ENCODE peak calls at places on chromosomes 1 and 21, in four cellular contexts. J, Z, B and O are unnamed samples.

GRCh38 chr1:10168912-10169514 is 41.4 kb upstream of the KIF1B start:
- DNase-seq in J (no peak), Z (no peak), B (no peak), O (no peak)

GRCh38 chr1:214439352-214440119 is 111.9 kb downstream of the PTPN14 start:
- DNase-seq in J (peak), Z (peak), B (peak), O (peak)

GRCh38 chr1:22117238-22117637 is 25.7 kb downstream of the WNT4 start:
- DNase-seq in J (no peak), Z (no peak), B (no peak), O (no peak)

GRCh38 chr1:63522891-63523728 is at the start of the genes EFCAB7 and ITGB3BP:
- DNase-seq in J (peak), Z (peak), B (peak), O (peak)

GRCh38 chr1:89629146-89629545 is 3.8 kb upstream of the LRRC8C start:
- DNase-seq in J (no peak), Z (no peak), B (no peak), O (no peak)

GRCh38 chr21:41196990-41197389 is 29.0 kb downstream of the BACE2 start:
- DNase-seq in J (no peak), Z (no peak), B (peak), O (no peak)

GRCh38 chr1:74609810-74610371 is 63.7 kb downstream of the ERICH3 start:
- DNase-seq in J (no peak), Z (no peak), B (no peak), O (no peak)

GRCh38 chr1:21383785-21384401 is 56.0 kb upstream of the NBPF3 start:
- DNase-seq in J (peak), Z (no peak), B (no peak), O (no peak)

GRCh38 chr21:31531967-31532366 is 127.5 kb upstream of the SOD1 start:
- DNase-seq in J (peak), Z (no peak), B (no peak), O (peak)

GRCh38 chr1:16134906-16135305 is 21.0 kb downstream of the EPHA2 start:
- DNase-seq in J (no peak), Z (no peak), B (no peak), O (no peak)

GRCh38 chr21:35428041-35428400 is 378.9 kb upstream of the RUNX1 start:
- DNase-seq in J (no peak), Z (peak), B (peak), O (no peak)

GRCh38 chr1:248703674-248704073 is 1.1 kb upstream of the OR14I1 start:
- DNase-seq in J (no peak), Z (no peak), B (no peak), O (no peak)

GRCh38 chr1:26412180-26412840 is 1.7 kb downstream of the LIN28A start:
- DNase-seq in J (peak), Z (no peak), B (no peak), O (no peak)
- H4K8ac ChIP-seq in J (no peak), Z (no peak), B (no peak), O (peak)

DNA sequence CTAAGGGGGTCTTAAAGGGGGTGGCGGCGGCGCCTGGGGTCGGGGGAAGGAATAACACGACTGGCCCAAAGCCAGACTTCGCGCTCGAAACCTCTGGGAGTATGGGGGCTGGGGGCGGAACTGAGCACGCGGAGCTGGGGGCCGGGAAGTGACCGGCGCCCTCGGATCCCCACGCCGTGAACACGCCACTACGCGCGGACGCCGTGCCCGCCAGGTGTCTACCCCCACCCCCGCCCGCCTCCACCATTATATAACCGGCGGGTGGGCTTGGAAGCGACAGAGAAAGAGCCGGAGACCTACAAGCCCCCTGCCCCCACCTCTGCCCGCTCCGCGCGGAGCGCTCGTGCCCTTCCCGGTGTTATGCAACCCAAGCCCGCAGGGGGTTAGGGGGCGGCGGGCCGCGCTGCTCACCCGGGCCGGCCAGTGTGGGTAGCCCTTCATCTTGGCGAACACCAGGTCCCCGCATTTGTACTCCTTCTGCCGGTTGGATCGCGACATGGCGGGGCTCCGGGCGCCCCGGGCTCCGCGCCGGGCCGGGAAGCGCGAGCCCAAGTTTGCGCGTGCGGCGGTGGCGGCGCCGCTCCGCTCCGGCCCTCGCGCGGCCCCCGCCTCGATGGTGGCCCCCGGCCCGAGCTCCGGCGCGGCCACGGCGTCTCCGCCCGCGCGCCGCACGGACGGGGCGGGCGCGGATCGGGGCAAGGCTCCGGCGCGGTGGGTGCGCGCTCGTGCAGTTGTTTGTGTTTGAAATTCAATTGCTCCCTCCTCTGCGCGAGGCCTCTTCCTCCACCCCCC is at the start of gene HDGF:
- DNase-seq in J (peak), Z (peak), B (no peak), O (peak)
- H2AK5ac ChIP-seq in J (peak), Z (peak), B (peak), O (peak)

DNA sequence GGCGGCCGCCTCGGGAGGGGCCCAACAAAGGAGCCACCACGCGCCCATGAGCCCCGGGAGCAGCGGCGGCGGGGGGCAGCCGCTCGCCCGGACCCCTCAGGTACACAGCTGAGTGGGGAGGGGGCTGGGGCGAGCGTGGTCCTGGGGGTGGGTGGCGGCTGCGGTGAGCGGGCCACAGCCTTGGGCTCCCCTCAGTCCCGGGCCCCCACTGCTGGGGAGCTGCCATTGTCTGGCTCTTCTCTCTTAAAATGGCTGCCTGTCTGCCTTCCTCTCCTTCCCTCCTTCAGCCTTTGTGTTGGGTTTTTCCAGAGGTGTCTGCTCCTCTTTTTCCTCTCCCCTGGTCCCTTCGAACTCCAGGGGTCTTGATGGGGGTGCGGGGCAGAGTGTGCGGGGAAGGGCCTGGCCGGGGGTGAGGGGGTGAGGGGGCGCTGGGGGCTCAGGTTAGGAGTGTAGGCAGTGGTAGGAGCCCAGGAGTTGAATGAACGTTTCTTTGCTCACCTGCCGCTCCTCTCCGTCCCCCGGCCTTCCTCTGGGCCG is 1.7 kb downstream of the ARID1A start:
- DNase-seq in J (no peak), Z (no peak), B (no peak), O (no peak)
- H4K8ac ChIP-seq in J (no peak), Z (no peak), B (no peak), O (peak)

DNA sequence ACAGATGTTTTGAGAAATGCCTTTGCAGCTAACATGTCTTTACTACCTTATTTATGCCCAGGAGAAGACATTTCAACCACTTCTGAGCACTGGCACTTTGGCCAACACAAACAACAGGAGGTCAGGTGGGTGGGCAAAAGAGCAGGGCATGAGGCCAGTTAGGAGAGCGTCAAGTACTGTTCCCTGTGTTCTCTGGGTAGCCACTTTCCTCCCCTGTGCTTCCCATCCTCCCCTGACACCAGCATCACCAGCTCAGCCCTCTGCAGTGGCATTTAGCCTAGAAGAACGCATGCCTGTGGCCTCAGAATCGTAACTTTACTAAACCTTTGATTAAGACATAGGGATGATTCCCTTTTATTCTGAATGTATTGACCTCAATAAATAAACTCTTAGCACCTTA is 18.3 kb downstream of the BTG2 start:
- DNase-seq in J (no peak), Z (no peak), B (no peak), O (no peak)
- H2AK5ac ChIP-seq in J (no peak), Z (no peak), B (no peak), O (no peak)

GRCh38 chr1:8139941-8140340 is 113.8 kb upstream of the ERRFI1 start:
- DNase-seq in J (no peak), Z (no peak), B (no peak), O (no peak)
- H4K8ac ChIP-seq in J (no peak), Z (no peak), B (no peak), O (peak)

GRCh38 chr1:227949341-227949921 is 1.7 kb upstream of the WNT9A start:
- DNase-seq in J (no peak), Z (no peak), B (no peak), O (no peak)

GRCh38 chr1:227946624-227947424 is 908 bp downstream of the WNT9A start:
- DNase-seq in J (peak), Z (peak), B (peak), O (peak)

GRCh38 chr1:227947425-227947677 is 381 bp downstream of the WNT9A start:
- DNase-seq in J (peak), Z (no peak), B (no peak), O (no peak)

GRCh38 chr1:227948493-227949260 is 945 bp upstream of the WNT9A start:
- DNase-seq in J (no peak), Z (peak), B (no peak), O (no peak)

GRCh38 chr1:227947678-227948492 is at the start of gene WNT9A:
- DNase-seq in J (peak), Z (peak), B (peak), O (peak)
- H2AK5ac ChIP-seq in J (no peak), Z (no peak), B (no peak), O (no peak)

GRCh38 chr1:26411624-26412074 is 1.0 kb downstream of the LIN28A start:
- DNase-seq in J (peak), Z (no peak), B (no peak), O (no peak)
- H4K8ac ChIP-seq in J (no peak), Z (no peak), B (no peak), O (peak)

DNA sequence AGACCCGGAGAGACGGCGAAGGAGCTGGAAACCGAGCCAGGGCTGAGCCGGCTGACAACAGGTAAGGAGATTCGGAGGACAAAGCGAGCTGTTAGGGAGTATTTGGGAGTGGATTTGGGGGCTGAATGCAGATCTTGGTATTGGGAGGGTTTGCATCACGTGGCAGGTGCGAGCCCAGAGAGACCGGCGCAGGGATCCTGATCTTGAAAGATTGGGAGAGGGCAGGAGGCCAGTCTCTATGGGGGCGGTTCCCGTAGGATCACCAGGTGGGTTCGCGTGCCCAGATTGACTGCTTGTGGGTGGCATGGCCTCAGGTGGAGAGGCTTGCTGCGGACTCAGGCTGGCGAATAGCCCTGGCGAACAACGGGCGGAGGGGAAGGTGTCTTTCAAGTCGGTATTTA is 204 bp downstream of the CIART start:
- DNase-seq in J (no peak), Z (no peak), B (peak), O (no peak)
- H2AK5ac ChIP-seq in J (no peak), Z (no peak), B (peak), O (no peak)

GRCh38 chr1:30378991-30379581 is 344.3 kb downstream of the MATN1 start:
- DNase-seq in J (no peak), Z (peak), B (peak), O (peak)
- H4K8ac ChIP-seq in J (no peak), Z (no peak), B (no peak), O (no peak)

GRCh38 chr1:32503153-32503552 is 36.1 kb upstream of the ZBTB8A start:
- DNase-seq in J (no peak), Z (no peak), B (no peak), O (no peak)
- H2AK5ac ChIP-seq in J (no peak), Z (no peak), B (no peak), O (no peak)